ENCODE peak calls at places on chromosomes 7 and 10, in five cellular contexts. B is AG04450, D is hepatocyte, R is EL, N is NCI-H345. Z is an unnamed sample.

GRCh38 chr10:124496150-124496549 is 34.5 kb downstream of the LHPP start:
- DNase-seq in B (no peak), D (no peak), R (no peak), N (no peak), Z (no peak)

GRCh38 chr7:155228459-155228845 is 69.2 kb upstream of the INSIG1 start:
- DNase-seq in B (no peak), D (no peak), R (no peak), N (no peak), Z (no peak)

GRCh38 chr10:92699518-92700272 is 9.9 kb downstream of the HHEX start:
- DNase-seq in B (no peak), D (peak), R (peak), N (peak), Z (no peak)

GRCh38 chr7:85103352-85103751 is 83.5 kb downstream of the SEMA3D start:
- DNase-seq in B (no peak), D (no peak), R (peak), N (no peak), Z (no peak)

GRCh38 chr7:67788689-67789088 is 792.1 kb downstream of the TYW1 start:
- DNase-seq in B (no peak), D (peak), R (no peak), N (no peak), Z (peak)

GRCh38 chr7:43879477-43879876 is 10.2 kb upstream of the MRPS24 start:
- DNase-seq in B (peak), D (no peak), R (peak), N (no peak), Z (no peak)

GRCh38 chr10:79022565-79023488 is 45.9 kb upstream of the ZMIZ1 start:
- DNase-seq in B (no peak), D (no peak), R (peak), N (no peak), Z (no peak)

GRCh38 chr7:3725660-3726059 is 424.6 kb downstream of the SDK1 start:
- DNase-seq in B (no peak), D (no peak), R (no peak), N (no peak), Z (no peak)

GRCh38 chr7:34043461-34044318 is 138.4 kb downstream of the BMPER start:
- DNase-seq in B (no peak), D (no peak), R (no peak), N (no peak), Z (no peak)

GRCh38 chr10:114967071-114967470 is 29.1 kb downstream of the TRUB1 start:
- DNase-seq in B (peak), D (no peak), R (peak), N (no peak), Z (no peak)

GRCh38 chr7:50147952-50148351 is 54.9 kb upstream of the ZPBP start:
- DNase-seq in B (no peak), D (no peak), R (no peak), N (no peak), Z (no peak)

GRCh38 chr7:68461430-68461829 is 1136.8 kb upstream of the AUTS2 start:
- DNase-seq in B (no peak), D (no peak), R (no peak), N (no peak), Z (no peak)

GRCh38 chr7:114889646-114890285 is 32.1 kb upstream of the MDFIC start:
- DNase-seq in B (peak), D (peak), R (peak), N (peak), Z (no peak)

GRCh38 chr10:34091796-34092195 is 723.3 kb downstream of the PARD3 start:
- DNase-seq in B (no peak), D (no peak), R (no peak), N (no peak), Z (no peak)

GRCh38 chr7:77525231-77525630 is 11.9 kb upstream of the PTPN12 start:
- DNase-seq in B (no peak), D (no peak), R (no peak), N (no peak), Z (no peak)

GRCh38 chr7:79452495-79453265 is 787 bp downstream of the MAGI2 start:
- DNase-seq in B (no peak), D (peak), R (peak), N (peak), Z (peak)

GRCh38 chr7:36820527-36821170 is 96.4 kb upstream of the AOAH start:
- DNase-seq in B (no peak), D (no peak), R (peak), N (no peak), Z (no peak)

GRCh38 chr10:87000491-87000890 is 19.6 kb upstream of the FAM25A start:
- DNase-seq in B (no peak), D (no peak), R (peak), N (no peak), Z (no peak)

GRCh38 chr7:124667754-124668153 is 97.8 kb downstream of the GPR37 start:
- DNase-seq in B (no peak), D (no peak), R (no peak), N (no peak), Z (no peak)

GRCh38 chr10:48551796-48552591 is 52.9 kb downstream of the ARHGAP22 start:
- DNase-seq in B (peak), D (peak), R (peak), N (peak), Z (peak)

GRCh38 chr10:7817576-7817975 is 729 bp upstream of the TAF3 start:
- DNase-seq in B (no peak), D (no peak), R (no peak), N (no peak), Z (no peak)

GRCh38 chr7:25348066-25348595 is 119.8 kb upstream of the NPVF start:
- DNase-seq in B (no peak), D (no peak), R (no peak), N (no peak), Z (no peak)

GRCh38 chr7:42014625-42015412 is 222.2 kb downstream of the GLI3 start:
- DNase-seq in B (no peak), D (peak), R (peak), N (no peak), Z (no peak)

GRCh38 chr7:8387551-8388256 is 45.7 kb upstream of the NXPH1 start:
- DNase-seq in B (no peak), D (peak), R (no peak), N (no peak), Z (peak)

GRCh38 chr10:515674-516073 is 173.8 kb downstream of the DIP2C start:
- DNase-seq in B (no peak), D (no peak), R (no peak), N (no peak), Z (no peak)